ENCODE peak calls at places on chromosomes 3 and 15, in five cellular contexts. C, M, D, F and Q are unnamed samples.

GRCh38 chr3:120399372-120399771 is 50.2 kb upstream of the LRRC58 start:
- DNase-seq in C (no peak), M (no peak), D (no peak), F (no peak), Q (no peak)

GRCh38 chr3:49779378-49780079 is 6.8 kb downstream of the IP6K1 start:
- DNase-seq in C (no peak), M (no peak), D (no peak), F (no peak), Q (no peak)

GRCh38 chr15:40343512-40343911 is 2.8 kb upstream of the CCDC9B start:
- DNase-seq in C (peak), M (peak), D (no peak), F (no peak), Q (no peak)

GRCh38 chr15:83284563-83285283 is at the start of gene BNC1:
- DNase-seq in C (no peak), M (peak), D (no peak), F (no peak), Q (no peak)

GRCh38 chr15:27418729-27419128 is 447.7 kb downstream of the GABRG3 start:
- DNase-seq in C (no peak), M (no peak), D (no peak), F (no peak), Q (no peak)

GRCh38 chr3:161607056-161607455 is 110.4 kb downstream of the OTOL1 start:
- DNase-seq in C (no peak), M (no peak), D (no peak), F (no peak), Q (no peak)

GRCh38 chr3:43082457-43082856 is 23.4 kb downstream of the POMGNT2 start:
- DNase-seq in C (no peak), M (no peak), D (no peak), F (no peak), Q (no peak)

GRCh38 chr3:46900007-46900292 is 22.4 kb downstream of the PTH1R start:
- DNase-seq in C (no peak), M (no peak), D (no peak), F (no peak), Q (no peak)

GRCh38 chr15:58934521-58934920 is 1.0 kb upstream of the SLTM start:
- DNase-seq in C (peak), M (no peak), D (no peak), F (no peak), Q (no peak)

GRCh38 chr15:82810061-82810862 is 834 bp downstream of the WHAMM start:
- DNase-seq in C (peak), M (peak), D (no peak), F (no peak), Q (peak)

GRCh38 chr3:39383190-39383912 is at the start of gene SLC25A38:
- DNase-seq in C (peak), M (peak), D (peak), F (peak), Q (peak)

GRCh38 chr3:10469406-10470119 is 35.8 kb downstream of the ATP2B2 start:
- DNase-seq in C (no peak), M (no peak), D (no peak), F (no peak), Q (no peak)
- H3K4me3 ChIP-seq in C (no peak), M (no peak), D (no peak), F (no peak), Q (no peak)

DNA sequence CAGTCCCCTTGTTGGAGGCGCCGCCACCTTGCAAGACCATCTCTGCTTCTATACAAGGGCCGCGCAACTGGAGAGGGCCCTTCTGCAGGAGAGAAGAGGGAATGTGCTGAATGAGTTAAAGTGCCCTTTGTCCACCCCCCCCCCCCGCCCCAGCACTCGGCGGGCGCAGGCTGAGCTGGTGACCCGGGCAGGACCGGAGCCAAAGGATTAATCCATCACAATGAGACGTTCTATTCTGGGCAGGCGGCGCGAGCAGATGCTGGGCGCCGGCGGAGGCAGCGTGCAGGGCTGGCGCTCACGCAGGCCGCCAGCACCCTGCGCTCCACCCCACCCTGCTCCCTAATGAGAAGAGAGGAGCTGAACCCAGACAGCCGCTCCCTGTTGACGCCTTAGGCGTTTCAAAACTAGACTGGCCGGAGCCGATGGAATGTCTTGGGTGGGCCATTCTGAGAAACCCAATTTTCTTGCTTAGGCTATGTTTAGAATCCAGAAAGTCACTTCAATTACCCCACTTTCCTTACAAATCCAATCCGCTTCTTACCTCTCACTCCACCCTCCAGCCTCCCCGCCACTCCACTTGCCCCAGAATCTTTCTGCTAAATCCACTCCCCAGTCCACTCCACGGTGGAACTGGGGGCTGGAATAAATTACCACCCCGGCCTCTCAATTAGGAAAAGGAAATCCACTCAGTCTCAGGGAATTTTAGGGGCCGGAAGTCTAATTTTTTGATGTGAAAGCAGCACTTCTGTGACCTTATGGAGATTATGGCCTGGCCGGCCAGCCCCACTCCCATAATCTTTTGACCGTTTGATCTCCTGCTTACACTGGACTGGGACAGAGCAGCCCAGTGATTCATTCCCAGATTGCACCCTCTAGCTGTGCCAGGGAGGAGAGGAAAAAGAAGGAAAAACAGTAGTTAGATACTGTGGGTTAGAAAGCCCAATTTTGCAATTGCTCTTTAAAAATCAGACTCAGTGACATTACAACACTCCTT is 32.7 kb downstream of the GJD2 start:
- DNase-seq in C (peak), M (peak), D (peak), F (no peak), Q (peak)
- H3K4me3 ChIP-seq in C (peak), M (peak), D (peak), F (no peak), Q (no peak)

GRCh38 chr15:35559683-35560082 is 13.7 kb upstream of the DPH6 start:
- DNase-seq in C (no peak), M (no peak), D (no peak), F (no peak), Q (no peak)

GRCh38 chr15:35561308-35561707 is 15.3 kb upstream of the DPH6 start:
- DNase-seq in C (no peak), M (no peak), D (no peak), F (no peak), Q (no peak)

GRCh38 chr15:35560258-35560657 is 14.3 kb upstream of the DPH6 start:
- DNase-seq in C (no peak), M (no peak), D (no peak), F (no peak), Q (no peak)

GRCh38 chr15:35557544-35557943 is 11.6 kb upstream of the DPH6 start:
- DNase-seq in C (peak), M (peak), D (peak), F (no peak), Q (no peak)

GRCh38 chr15:35560895-35561294 is 14.9 kb upstream of the DPH6 start:
- DNase-seq in C (peak), M (peak), D (no peak), F (no peak), Q (no peak)
- H3K4me3 ChIP-seq in C (no peak), M (no peak), D (no peak), F (no peak), Q (no peak)

GRCh38 chr3:188974856-188975611 is 196.7 kb upstream of the TPRG1 start:
- DNase-seq in C (no peak), M (peak), D (no peak), F (no peak), Q (no peak)
- H3K4me3 ChIP-seq in C (no peak), M (no peak), D (no peak), F (no peak), Q (no peak)

GRCh38 chr3:173584834-173585831 is 187.6 kb downstream of the NLGN1 start:
- DNase-seq in C (peak), M (peak), D (no peak), F (peak), Q (no peak)
- H3K4me3 ChIP-seq in C (peak), M (peak), D (peak), F (peak), Q (no peak)

DNA sequence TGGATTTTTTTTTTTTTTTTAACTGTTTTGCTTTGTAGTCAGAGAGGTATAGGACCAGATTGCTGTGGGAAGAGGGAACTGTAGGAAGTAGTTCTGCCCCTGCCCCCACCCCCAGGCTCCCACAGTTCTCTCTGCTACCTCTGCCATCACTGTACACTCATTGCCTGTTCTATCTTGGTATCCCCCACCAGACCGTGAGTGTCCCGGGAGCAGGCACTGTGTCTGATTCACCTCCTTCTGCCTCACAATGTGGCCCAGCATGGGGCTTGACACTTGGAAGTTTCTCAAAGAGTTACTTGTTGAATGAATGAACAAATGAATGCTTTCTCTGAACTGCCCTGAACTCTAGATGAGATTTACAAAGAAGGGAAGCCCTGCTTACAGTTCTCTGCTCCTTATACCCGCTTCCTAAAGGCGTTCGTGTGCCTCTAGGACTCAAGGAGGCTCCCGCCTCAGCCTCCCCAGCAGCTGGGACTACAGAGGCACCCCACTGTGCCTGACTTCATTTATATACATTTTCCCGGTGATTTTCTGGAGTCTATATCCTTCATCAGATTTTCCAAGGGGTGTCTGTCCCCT is 27.1 kb upstream of the PIK3CB start:
- DNase-seq in C (peak), M (peak), D (no peak), F (no peak), Q (no peak)
- H3K4me3 ChIP-seq in C (no peak), M (no peak), D (no peak), F (no peak), Q (no peak)

DNA sequence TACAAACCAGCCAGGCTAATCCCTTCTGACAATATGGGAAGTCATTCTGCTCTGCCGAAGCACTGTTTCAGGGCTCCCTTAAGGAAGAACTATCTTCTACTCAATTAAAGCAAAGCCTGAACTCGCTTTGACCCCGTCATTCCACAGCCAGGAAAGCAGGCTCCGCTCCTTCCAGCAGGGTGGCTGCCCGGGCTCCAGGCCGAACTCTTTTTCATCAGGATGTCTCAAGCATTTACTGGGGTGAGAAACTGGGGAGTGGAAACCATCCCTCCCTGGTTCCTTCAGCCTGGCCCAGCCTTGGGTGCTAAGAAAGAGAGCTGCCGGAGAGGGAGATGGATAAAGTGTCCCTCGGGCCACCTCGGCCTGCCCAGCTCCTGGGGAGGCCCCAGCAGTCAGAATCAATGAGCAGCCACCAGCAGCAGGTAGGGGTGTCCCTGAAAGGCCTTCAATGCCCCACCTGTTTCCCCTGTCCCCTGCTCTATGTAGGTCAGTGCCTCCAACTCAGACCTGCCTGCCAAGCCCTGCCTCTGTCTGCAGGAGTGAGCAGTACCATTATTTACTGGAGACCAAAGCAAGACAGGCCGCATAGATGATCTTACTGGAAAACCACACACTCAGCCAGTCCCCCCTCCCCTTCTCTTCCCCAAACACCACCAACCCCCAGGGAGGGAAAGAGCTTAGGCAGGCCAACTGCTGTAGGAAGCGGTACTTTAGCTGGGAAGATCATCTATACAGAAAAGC is 225.6 kb upstream of the TLE3 start:
- DNase-seq in C (peak), M (peak), D (no peak), F (peak), Q (no peak)
- H3K4me3 ChIP-seq in C (no peak), M (no peak), D (no peak), F (no peak), Q (no peak)

GRCh38 chr15:60551147-60551780 is 72.3 kb upstream of the ICE2 start:
- DNase-seq in C (no peak), M (no peak), D (no peak), F (no peak), Q (no peak)

GRCh38 chr15:60551781-60552161 is 72.8 kb upstream of the ICE2 start:
- DNase-seq in C (no peak), M (no peak), D (no peak), F (no peak), Q (peak)

GRCh38 chr15:60544581-60545115 is 65.7 kb upstream of the ICE2 start:
- DNase-seq in C (no peak), M (no peak), D (no peak), F (no peak), Q (no peak)

GRCh38 chr15:60546764-60547163 is 67.8 kb upstream of the ICE2 start:
- DNase-seq in C (no peak), M (no peak), D (no peak), F (no peak), Q (no peak)

GRCh38 chr15:60548101-60548500 is 69.2 kb upstream of the ICE2 start:
- DNase-seq in C (no peak), M (no peak), D (no peak), F (no peak), Q (no peak)
- H3K4me3 ChIP-seq in C (no peak), M (no peak), D (no peak), F (no peak), Q (no peak)